ENCODE peak calls at places on chromosomes 1 and 21, in seven cellular contexts. Y is CD4-positive, CD25-positive, alpha-beta regulatory T cell; I is naive thymus-derived CD4-positive, alpha-beta T cell; V is adrenal gland; T is esophagus squamous epithelium; Q is CD4-positive, alpha-beta memory T cell; H is lung. S is an unnamed sample. For H3K9me3, the result is how much of the 10 kb centered on the place peaks cover.

GRCh38 chr1:183778568-183779433 is 26.1 kb upstream of the RGL1 start:
- DNase-seq in V (no peak), Q (no peak), T (no peak), I (no peak), H (no peak), Y (no peak), S (no peak)

GRCh38 chr21:43362306-43362927 is 64.5 kb downstream of the SIK1 start:
- DNase-seq in V (peak), I (peak), T (peak), Q (peak), Y (peak), H (no peak), S (no peak)

GRCh38 chr1:207002731-207003146 is 29.8 kb downstream of the C1orf116 start:
- DNase-seq in H (peak), T (no peak), V (no peak), I (no peak), Y (no peak), Q (no peak), S (peak)

GRCh38 chr1:27416387-27417111 is 24.1 kb downstream of the GPR3 start:
- DNase-seq in Q (peak), I (peak), Y (peak), V (peak), H (no peak), T (no peak), S (no peak)

GRCh38 chr1:234960722-234961467 is 167.7 kb downstream of the TOMM20 start:
- DNase-seq in Y (no peak), I (no peak), Q (no peak), T (no peak), V (no peak), H (no peak), S (no peak)

GRCh38 chr21:34499116-34499515 is 12.9 kb downstream of the KCNE1 start:
- DNase-seq in V (no peak), Q (no peak), T (no peak), I (no peak), H (no peak), Y (no peak), S (no peak)

GRCh38 chr1:19028110-19028509 is 71.6 kb upstream of the IFFO2 start:
- DNase-seq in Y (no peak), T (no peak), Q (no peak), H (no peak), I (no peak), V (no peak), S (peak)

GRCh38 chr1:197598935-197599334 is 176.3 kb downstream of the DENND1B start:
- DNase-seq in T (no peak), H (no peak), I (no peak), Y (no peak), V (no peak), Q (no peak), S (no peak)

GRCh38 chr1:29893806-29894205 is 657.5 kb downstream of the PTPRU start:
- DNase-seq in Q (no peak), Y (no peak), V (no peak), H (no peak), T (no peak), I (no peak), S (no peak)

GRCh38 chr1:157697781-157698569 is 2.6 kb downstream of the FCRL3 start:
- DNase-seq in Q (no peak), V (no peak), I (no peak), Y (no peak), H (no peak), T (no peak), S (no peak)

GRCh38 chr1:87834941-87835340 is 506.3 kb downstream of the LMO4 start:
- DNase-seq in Y (no peak), H (no peak), T (no peak), Q (no peak), I (no peak), V (no peak), S (no peak)

GRCh38 chr21:32406405-32406804 is 6.1 kb upstream of the EVA1C start:
- DNase-seq in V (no peak), T (no peak), H (no peak), Y (no peak), I (no peak), Q (no peak), S (no peak)

GRCh38 chr1:4847731-4848130 is 193.3 kb downstream of the AJAP1 start:
- DNase-seq in T (no peak), I (no peak), H (no peak), Q (no peak), V (no peak), Y (no peak), S (no peak)

GRCh38 chr21:15978158-15978805 is 248.5 kb downstream of the USP25 start:
- DNase-seq in Q (no peak), H (no peak), Y (no peak), V (no peak), T (no peak), I (no peak), S (no peak)

GRCh38 chr1:27342778-27343638 is 1.2 kb downstream of the SYTL1 start:
- DNase-seq in Y (peak), H (peak), Q (peak), V (no peak), T (no peak), I (peak), S (no peak)

GRCh38 chr1:208161656-208162375 is 82.4 kb downstream of the PLXNA2 start:
- DNase-seq in H (no peak), Y (no peak), V (no peak), I (no peak), T (no peak), Q (no peak), S (no peak)

GRCh38 chr1:203840208-203840808 is 21.1 kb upstream of the SNRPE start:
- DNase-seq in T (no peak), V (no peak), I (no peak), H (no peak), Y (no peak), Q (no peak), S (no peak)

GRCh38 chr1:203835476-203835875 is 25.9 kb upstream of the SNRPE start:
- DNase-seq in V (no peak), T (no peak), Q (no peak), Y (no peak), H (no peak), I (no peak), S (no peak)

GRCh38 chr1:203842559-203842876 is 18.9 kb upstream of the SNRPE start:
- DNase-seq in I (no peak), Q (no peak), T (no peak), V (no peak), H (no peak), Y (no peak), S (no peak)

DNA sequence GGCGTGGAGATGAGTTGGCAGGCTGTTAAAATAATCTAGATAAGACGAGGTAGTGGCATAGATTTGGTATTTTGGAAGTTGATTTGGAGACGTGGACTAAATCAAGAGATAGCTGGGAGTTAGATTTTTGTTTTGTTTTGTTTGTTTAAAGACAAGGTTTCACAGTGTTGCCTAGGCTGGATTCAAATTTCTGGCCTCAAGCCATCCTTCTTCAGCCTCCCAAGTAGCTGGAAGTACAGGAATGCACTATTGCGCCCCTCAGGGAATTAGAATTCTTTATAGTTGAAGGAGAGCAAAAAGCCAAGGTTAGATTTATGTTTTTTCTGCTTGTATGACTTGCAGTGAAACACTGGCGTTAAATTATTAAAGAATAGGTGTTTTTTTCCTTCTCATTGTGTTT is 22.3 kb upstream of the SNRPE start:
- DNase-seq in Q (no peak), V (no peak), Y (no peak), T (no peak), H (no peak), I (no peak), S (no peak)
- H3K9me3 ChIP-seq in Q (under half), V (under half), Y (under half), T (under half), H (under half), I (under half), S (under half)

DNA sequence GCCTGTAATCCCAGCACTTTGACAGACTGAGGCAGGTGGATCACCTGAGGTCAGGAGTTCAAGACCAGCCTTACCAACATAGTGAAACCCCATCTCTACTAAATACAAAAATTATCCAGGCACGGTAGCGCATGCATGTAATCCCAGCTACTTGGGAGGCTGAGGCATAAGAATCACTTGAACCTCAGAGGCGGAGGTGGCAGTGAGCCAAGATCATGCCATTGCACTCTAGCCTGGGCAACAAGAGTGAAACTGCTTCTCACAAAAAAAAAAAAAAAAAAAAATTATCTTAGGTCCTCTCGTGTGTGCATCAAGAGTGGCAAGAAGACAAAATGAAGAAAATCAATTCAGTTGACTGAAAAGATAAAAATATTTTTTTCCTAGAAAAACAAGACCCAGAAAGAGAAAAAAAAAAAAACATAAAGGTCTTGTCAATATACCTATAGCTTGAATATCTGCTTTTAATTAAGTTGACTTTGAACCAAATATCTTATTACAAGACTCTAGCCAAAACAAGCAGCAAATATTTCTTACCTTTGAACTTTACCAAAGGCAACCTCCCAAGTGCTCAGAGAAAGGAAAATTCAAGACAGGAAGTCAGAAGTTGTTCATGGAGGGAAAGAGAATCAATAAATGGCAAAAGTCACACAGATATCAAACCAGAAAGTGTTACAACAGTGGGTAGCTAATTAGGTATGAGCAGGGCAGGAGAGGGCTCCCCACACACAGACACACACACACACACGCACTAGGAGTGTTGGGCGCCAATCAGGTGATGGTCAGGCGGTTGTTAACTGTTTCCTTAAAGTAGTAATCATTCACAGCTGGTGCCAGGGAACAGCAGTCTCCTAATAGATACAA is 29.6 kb downstream of the ITLN2 start:
- DNase-seq in I (no peak), Y (no peak), T (no peak), Q (no peak), V (no peak), H (no peak), S (no peak)
- H3K9me3 ChIP-seq in I (under half), Y (under half), T (under half), Q (under half), V (under half), H (under half), S (under half)

GRCh38 chr1:71245246-71245645 is 164.4 kb upstream of the ZRANB2 start:
- DNase-seq in I (no peak), H (no peak), Y (no peak), V (no peak), T (no peak), Q (no peak), S (no peak)
- H3K9me3 ChIP-seq in I (under half), H (under half), Y (under half), V (under half), T (under half), Q (under half), S (under half)

DNA sequence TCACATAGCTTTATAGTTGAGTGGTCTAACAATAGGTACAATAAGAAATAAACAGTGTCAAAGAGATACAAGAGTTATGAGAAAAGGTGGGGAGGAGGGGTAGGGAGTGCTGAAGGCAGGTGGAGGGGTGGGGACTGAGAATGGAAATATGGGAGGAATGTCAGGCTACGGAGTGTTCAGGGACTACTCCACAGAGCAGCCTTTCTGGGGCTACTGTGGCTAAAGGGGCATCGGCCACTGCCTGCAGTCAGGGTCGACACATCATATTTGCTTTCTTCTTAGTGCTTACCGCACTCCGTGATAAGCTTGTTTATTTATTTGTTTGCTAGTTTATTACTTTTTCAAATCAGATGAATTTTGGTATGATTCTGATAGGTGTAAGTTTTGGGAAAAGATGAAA is 34.4 kb upstream of the CRNN start:
- DNase-seq in Q (no peak), Y (no peak), T (no peak), V (no peak), H (no peak), I (no peak), S (no peak)
- H3K9me3 ChIP-seq in Q (under half), Y (under half), T (under half), V (under half), H (under half), I (under half), S (under half)